ENCODE peak calls at places on chromosome 14, in five cellular contexts. W is cardiac muscle cell, N is suprapubic skin, F is AG04450, E is HL-60. V is an unnamed sample.
A peak's percentile ranks its signal among the peaks of the same experiment; 100 is the strongest.

GRCh38 chr14:61147898-61148549 is 133.1 kb downstream of the TMEM30B start:
- DNase-seq in W (peak; percentile 94), N (no peak), F (peak; percentile 98), E (no peak), V (no peak)

GRCh38 chr14:70655110-70655826 is 13.6 kb downstream of the TTC9 start:
- DNase-seq in W (no peak), N (no peak), F (no peak), E (peak; percentile 66), V (no peak)

GRCh38 chr14:71465316-71465715 is 466.9 kb upstream of the RGS6 start:
- DNase-seq in W (peak; percentile 68), N (no peak), F (no peak), E (no peak), V (no peak)

GRCh38 chr14:21525571-21525970 is 575 bp downstream of the SALL2 start:
- DNase-seq in W (peak; percentile 36), N (no peak), F (no peak), E (no peak), V (no peak)

GRCh38 chr14:91911474-91912032 is 35.9 kb downstream of the FBLN5 start:
- DNase-seq in W (peak; percentile 75), N (no peak), F (no peak), E (peak; percentile 10), V (no peak)

GRCh38 chr14:56801920-56802319 is 8.4 kb downstream of the OTX2 start:
- DNase-seq in W (no peak), N (no peak), F (no peak), E (no peak), V (no peak)

GRCh38 chr14:54676822-54677708 is 110.1 kb downstream of the SAMD4A start:
- DNase-seq in W (peak; percentile 95), N (no peak), F (peak; percentile 79), E (no peak), V (no peak)

GRCh38 chr14:96267916-96268315 is 11.9 kb downstream of the BDKRB1 start:
- DNase-seq in W (no peak), N (no peak), F (no peak), E (no peak), V (no peak)

GRCh38 chr14:98907981-98908544 is 363.9 kb downstream of the BCL11B start:
- DNase-seq in W (no peak), N (no peak), F (no peak), E (no peak), V (no peak)
- H3K27me3 ChIP-seq in W (no peaks in the 10 kb centered on the region), N (no peaks in the 10 kb centered on the region), F (no peaks in the 10 kb centered on the region), E (no peaks in the 10 kb centered on the region), V (no peaks in the 10 kb centered on the region)

DNA sequence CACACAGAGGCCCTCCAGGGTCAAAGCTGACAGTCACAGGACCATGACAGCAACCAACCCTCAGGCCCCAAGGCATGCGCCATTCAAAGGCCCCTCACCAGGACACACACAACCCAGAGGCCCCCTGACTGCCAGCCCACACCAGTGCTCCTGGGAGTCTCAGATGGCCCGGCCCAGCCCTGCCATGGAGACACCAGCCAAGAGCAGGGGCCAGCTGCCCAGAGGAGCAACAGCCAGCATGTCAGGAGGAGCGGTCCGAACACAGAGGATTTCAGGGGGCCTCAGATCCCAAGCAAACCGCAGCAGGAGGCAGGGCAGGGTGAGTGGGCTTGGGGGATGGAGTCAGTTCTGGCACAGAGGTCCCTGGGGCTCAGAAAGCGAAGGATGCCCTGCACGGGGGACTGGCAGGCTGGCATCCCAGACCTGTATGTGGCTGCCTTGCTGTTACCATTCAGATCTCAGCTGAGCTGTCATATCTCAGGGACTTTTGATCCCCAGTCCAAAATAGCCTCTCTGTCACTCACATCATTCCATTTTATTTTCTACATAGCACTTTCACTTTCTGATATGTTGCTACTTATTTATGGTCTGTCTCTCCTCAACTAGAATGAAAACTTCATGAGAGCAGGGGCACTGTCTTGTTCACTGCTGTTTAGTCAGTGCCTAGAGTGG is 4.8 kb downstream of the TMEM229B start:
- DNase-seq in W (no peak), N (no peak), F (no peak), E (no peak), V (no peak)
- H3K27ac ChIP-seq in W (no peak overlapping the region), N (no peak overlapping the region), F (no peak overlapping the region), E (no peak overlapping the region), V (no peak overlapping the region)

DNA sequence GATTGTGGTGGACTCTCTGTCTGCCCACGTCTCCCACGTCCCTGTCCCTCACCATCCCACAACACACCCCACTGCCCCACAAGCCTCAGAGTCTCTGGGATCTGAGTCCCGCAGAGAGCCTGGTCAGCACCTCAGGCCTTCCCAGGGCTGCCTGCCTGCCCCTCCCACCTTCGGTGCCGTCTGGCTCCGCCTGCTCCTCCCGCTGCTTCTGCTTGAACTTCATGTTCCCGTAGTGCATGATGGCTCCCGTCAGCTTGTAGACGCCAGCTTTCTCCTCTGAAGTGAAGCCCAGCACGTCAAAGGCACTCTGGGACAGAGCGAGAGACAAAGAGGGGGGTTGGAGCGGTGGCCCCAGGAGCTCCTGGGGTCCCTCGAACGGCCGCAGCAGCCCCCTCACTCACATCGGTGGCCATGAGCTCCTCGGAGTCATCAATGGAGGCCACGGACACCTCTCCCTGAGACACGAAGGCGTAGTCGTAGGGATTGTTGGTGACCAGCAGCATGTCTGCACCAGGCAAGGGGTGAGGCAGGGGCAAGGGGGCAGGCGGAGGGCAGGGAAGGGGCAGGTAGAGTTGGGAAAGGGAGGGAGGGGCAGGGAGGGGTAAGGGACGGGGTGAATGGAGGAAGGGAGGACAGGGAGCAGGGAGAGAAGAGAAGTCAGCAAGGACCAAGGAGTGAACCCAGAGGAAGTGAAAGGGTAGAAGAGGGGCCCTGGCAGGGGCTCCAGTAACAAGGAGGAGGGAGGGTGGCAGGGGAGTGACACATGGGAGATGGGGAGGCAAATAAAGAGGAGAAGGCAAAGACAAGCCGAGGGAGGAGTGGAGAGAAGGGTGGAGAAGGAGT is 5.6 kb downstream of the MYH6 start:
- DNase-seq in W (no peak), N (no peak), F (no peak), E (no peak), V (no peak)
- H3K27me3 ChIP-seq in W (no peaks in the 10 kb centered on the region), N (peaks cover 41% of the 10 kb centered on the region), F (peaks cover 5% of the 10 kb centered on the region), E (no peaks in the 10 kb centered on the region), V (no peaks in the 10 kb centered on the region)

DNA sequence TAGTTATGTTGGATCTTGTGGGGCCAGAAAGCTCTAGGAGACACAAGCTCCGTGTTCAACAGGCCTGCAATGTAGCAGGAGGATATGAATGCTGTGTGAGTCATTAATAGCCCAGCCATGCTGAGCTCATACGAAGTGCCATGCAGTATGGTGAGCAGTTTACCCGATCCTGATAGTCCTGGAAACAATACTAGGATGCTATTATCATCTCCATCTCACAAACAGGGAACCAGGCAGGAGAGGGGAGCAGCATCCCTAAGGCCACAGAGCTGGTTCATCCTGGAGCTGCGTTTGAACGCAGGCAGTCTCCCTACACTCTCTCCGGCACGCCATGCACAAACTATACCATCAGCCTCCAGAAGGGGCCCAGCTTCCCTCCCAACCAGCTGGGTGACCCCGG is 20.5 kb downstream of the TTC7B start:
- DNase-seq in W (peak; percentile 74), N (no peak), F (peak; percentile 59), E (no peak), V (no peak)
- H3K27ac ChIP-seq in W (no peak overlapping the region), N (no peak overlapping the region), F (peak overlapping the region; percentile 59), E (no peak overlapping the region), V (peak overlapping the region; percentile 48)

DNA sequence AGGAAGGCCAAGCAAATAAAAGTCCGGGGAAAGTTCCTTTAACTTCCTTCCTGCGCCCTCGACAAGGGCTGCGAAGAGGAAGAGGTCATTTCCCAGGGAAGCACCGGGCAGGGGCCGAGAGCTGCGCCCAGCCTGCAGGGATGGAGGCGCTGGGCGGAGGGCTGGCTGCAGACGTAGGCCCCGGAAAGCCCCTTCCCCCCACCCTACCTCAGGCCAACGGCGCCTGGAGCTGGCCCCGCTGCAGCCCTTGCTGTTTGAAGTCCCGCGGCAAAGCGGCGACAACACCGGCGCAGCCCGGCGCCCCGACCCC is 65.0 kb upstream of the PTGR2 start:
- DNase-seq in W (peak; percentile 61), N (no peak), F (no peak), E (no peak), V (peak; percentile 61)
- H3K27me3 ChIP-seq in W (no peaks in the 10 kb centered on the region), N (no peaks in the 10 kb centered on the region), F (no peaks in the 10 kb centered on the region), E (no peaks in the 10 kb centered on the region), V (no peaks in the 10 kb centered on the region)

GRCh38 chr14:51554953-51555352 is 96.8 kb upstream of the FRMD6 start:
- DNase-seq in W (peak; percentile 27), N (no peak), F (no peak), E (no peak), V (no peak)
- H3K27ac ChIP-seq in W (no peak overlapping the region), N (no peak overlapping the region), F (peak overlapping the region; percentile 71), E (no peak overlapping the region), V (peak overlapping the region; percentile 100)